ENCODE peak calls at places on chromosome 9, in ten cellular contexts. One of them, this sample, is unnamed.

GRCh38 chr9:95481000-95481399 is 35.8 kb downstream of the PTCH1 start:
- DNase-seq in fibroblast of pulmonary artery: no peak
- DNase-seq in RWPE1: no peak
- DNase-seq in B cell: no peak
- DNase-seq in stomach: no peak
- DNase-seq in A673: no peak
- DNase-seq in AG10803: no peak
- DNase-seq in CD8-positive, alpha-beta T cell: no peak
- DNase-seq in psoas muscle: no peak
- DNase-seq in bronchial epithelial cell: no peak
- DNase-seq in this sample: peak; percentile 14

GRCh38 chr9:98714833-98715232 is 6.1 kb upstream of the GABBR2 start:
- DNase-seq in fibroblast of pulmonary artery: no peak
- DNase-seq in RWPE1: no peak
- DNase-seq in B cell: no peak
- DNase-seq in stomach: no peak
- DNase-seq in A673: no peak
- DNase-seq in AG10803: no peak
- DNase-seq in CD8-positive, alpha-beta T cell: no peak
- DNase-seq in psoas muscle: no peak
- DNase-seq in bronchial epithelial cell: no peak
- DNase-seq in this sample: no peak

GRCh38 chr9:134928796-134929559 is 11.3 kb upstream of the FCN1 start:
- DNase-seq in fibroblast of pulmonary artery: no peak
- DNase-seq in RWPE1: no peak
- DNase-seq in B cell: peak; percentile 36
- DNase-seq in stomach: no peak
- DNase-seq in A673: no peak
- DNase-seq in AG10803: no peak
- DNase-seq in CD8-positive, alpha-beta T cell: no peak
- DNase-seq in psoas muscle: peak; percentile 34
- DNase-seq in bronchial epithelial cell: no peak
- DNase-seq in this sample: no peak

GRCh38 chr9:133477992-133478850 is 678 bp downstream of the SLC2A6 start:
- DNase-seq in fibroblast of pulmonary artery: peak; percentile 51
- DNase-seq in RWPE1: peak; percentile 60
- DNase-seq in B cell: peak; percentile 71
- DNase-seq in stomach: no peak
- DNase-seq in A673: no peak
- DNase-seq in AG10803: peak; percentile 25
- DNase-seq in CD8-positive, alpha-beta T cell: no peak
- DNase-seq in psoas muscle: no peak
- DNase-seq in bronchial epithelial cell: peak; percentile 23
- DNase-seq in this sample: peak; percentile 77

GRCh38 chr9:136088939-136089696 is 6.0 kb downstream of the NACC2 start:
- DNase-seq in fibroblast of pulmonary artery: no peak
- DNase-seq in RWPE1: no peak
- DNase-seq in B cell: peak; percentile 4
- DNase-seq in stomach: no peak
- DNase-seq in A673: no peak
- DNase-seq in AG10803: no peak
- DNase-seq in CD8-positive, alpha-beta T cell: no peak
- DNase-seq in psoas muscle: peak; percentile 42
- DNase-seq in bronchial epithelial cell: no peak
- DNase-seq in this sample: peak; percentile 32

GRCh38 chr9:82783045-82783444 is 279.9 kb downstream of the RASEF start:
- DNase-seq in fibroblast of pulmonary artery: no peak
- DNase-seq in RWPE1: no peak
- DNase-seq in B cell: no peak
- DNase-seq in stomach: no peak
- DNase-seq in A673: no peak
- DNase-seq in AG10803: no peak
- DNase-seq in CD8-positive, alpha-beta T cell: no peak
- DNase-seq in psoas muscle: no peak
- DNase-seq in bronchial epithelial cell: no peak
- DNase-seq in this sample: no peak

GRCh38 chr9:93591706-93592388 is 15.5 kb downstream of the PHF2 start:
- DNase-seq in fibroblast of pulmonary artery: no peak
- DNase-seq in RWPE1: no peak
- DNase-seq in B cell: no peak
- DNase-seq in stomach: no peak
- DNase-seq in A673: no peak
- DNase-seq in AG10803: no peak
- DNase-seq in CD8-positive, alpha-beta T cell: no peak
- DNase-seq in psoas muscle: no peak
- DNase-seq in bronchial epithelial cell: no peak
- DNase-seq in this sample: no peak

GRCh38 chr9:25678846-25679360 is 659 bp upstream of the TUSC1 start:
- DNase-seq in fibroblast of pulmonary artery: no peak
- DNase-seq in RWPE1: peak; percentile 20
- DNase-seq in B cell: no peak
- DNase-seq in stomach: no peak
- DNase-seq in A673: no peak
- DNase-seq in AG10803: no peak
- DNase-seq in CD8-positive, alpha-beta T cell: no peak
- DNase-seq in psoas muscle: no peak
- DNase-seq in bronchial epithelial cell: peak; percentile 87
- DNase-seq in this sample: no peak

GRCh38 chr9:77807295-77807694 is 159.2 kb upstream of the GNA14 start:
- DNase-seq in fibroblast of pulmonary artery: peak; percentile 99
- DNase-seq in RWPE1: peak; percentile 82
- DNase-seq in B cell: no peak
- DNase-seq in stomach: no peak
- DNase-seq in A673: peak; percentile 45
- DNase-seq in AG10803: peak; percentile 98
- DNase-seq in CD8-positive, alpha-beta T cell: no peak
- DNase-seq in psoas muscle: no peak
- DNase-seq in bronchial epithelial cell: peak; percentile 99
- DNase-seq in this sample: no peak

GRCh38 chr9:96062854-96063253 is 187.4 kb downstream of the ERCC6L2 start:
- DNase-seq in fibroblast of pulmonary artery: no peak
- DNase-seq in RWPE1: no peak
- DNase-seq in B cell: no peak
- DNase-seq in stomach: no peak
- DNase-seq in A673: no peak
- DNase-seq in AG10803: no peak
- DNase-seq in CD8-positive, alpha-beta T cell: no peak
- DNase-seq in psoas muscle: no peak
- DNase-seq in bronchial epithelial cell: no peak
- DNase-seq in this sample: no peak

DNA sequence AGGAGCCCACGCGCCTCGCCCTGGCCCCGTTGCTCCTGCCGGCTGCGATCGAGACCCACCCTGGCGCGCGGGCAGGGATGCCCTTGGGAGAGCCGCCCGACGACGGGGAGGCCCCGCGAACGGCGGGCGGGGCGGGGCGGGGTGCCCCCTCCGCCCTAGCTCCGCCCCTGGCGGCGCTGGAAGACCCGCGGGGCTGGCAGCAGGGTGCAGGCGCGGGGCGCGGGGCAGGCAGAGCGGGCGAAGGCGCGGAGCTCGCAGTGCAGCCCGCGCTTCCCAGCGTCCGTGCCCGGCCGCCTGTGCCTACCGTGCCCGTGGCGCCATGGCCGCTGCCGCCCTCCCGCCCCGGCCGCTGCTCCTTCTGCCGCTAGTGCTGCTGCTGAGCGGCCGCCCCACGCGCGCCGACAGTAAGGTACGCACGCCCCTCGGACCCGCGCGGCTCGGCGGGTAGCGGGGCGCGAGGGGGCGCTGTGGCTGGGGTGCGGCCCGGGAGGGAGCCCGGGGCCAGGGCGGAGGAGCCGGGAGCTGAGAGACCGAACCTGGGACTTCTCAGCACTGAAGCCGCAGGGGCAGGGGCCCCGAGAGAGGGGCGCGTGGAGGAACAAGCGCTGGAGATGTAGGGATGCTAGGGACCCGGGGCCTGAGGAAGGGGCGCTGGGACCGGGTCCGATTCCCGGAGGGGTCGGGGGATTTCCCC is at the start of gene OLFML2A:
- DNase-seq in fibroblast of pulmonary artery: no peak
- DNase-seq in RWPE1: no peak
- DNase-seq in B cell: peak; percentile 64
- DNase-seq in stomach: no peak
- DNase-seq in A673: peak; percentile 66
- DNase-seq in AG10803: no peak
- DNase-seq in CD8-positive, alpha-beta T cell: no peak
- DNase-seq in psoas muscle: no peak
- DNase-seq in bronchial epithelial cell: no peak
- DNase-seq in this sample: peak; percentile 62
- TF ChIP-seq CTCF in fibroblast of pulmonary artery: no peak
- TF ChIP-seq CTCF in RWPE1: peak; percentile 90
- TF ChIP-seq CTCF in B cell: peak; percentile 24
- TF ChIP-seq CTCF in stomach: no peak
- TF ChIP-seq CTCF in A673: peak; percentile 46
- TF ChIP-seq CTCF in AG10803: no peak
- TF ChIP-seq CTCF in CD8-positive, alpha-beta T cell: no peak
- TF ChIP-seq CTCF in psoas muscle: peak; percentile 27
- TF ChIP-seq CTCF in bronchial epithelial cell: peak; percentile 34
- TF ChIP-seq CTCF in this sample: peak; percentile 70

GRCh38 chr9:36870960-36871359 is 163.1 kb downstream of the PAX5 start:
- DNase-seq in fibroblast of pulmonary artery: no peak
- DNase-seq in RWPE1: no peak
- DNase-seq in B cell: no peak
- DNase-seq in stomach: peak; percentile 63
- DNase-seq in A673: no peak
- DNase-seq in AG10803: no peak
- DNase-seq in CD8-positive, alpha-beta T cell: no peak
- DNase-seq in psoas muscle: no peak
- DNase-seq in bronchial epithelial cell: no peak
- DNase-seq in this sample: no peak
- TF ChIP-seq CTCF in fibroblast of pulmonary artery: no peak
- TF ChIP-seq CTCF in RWPE1: no peak
- TF ChIP-seq CTCF in B cell: no peak
- TF ChIP-seq CTCF in stomach: no peak
- TF ChIP-seq CTCF in A673: no peak
- TF ChIP-seq CTCF in AG10803: no peak
- TF ChIP-seq CTCF in CD8-positive, alpha-beta T cell: no peak
- TF ChIP-seq CTCF in psoas muscle: no peak
- TF ChIP-seq CTCF in bronchial epithelial cell: no peak
- TF ChIP-seq CTCF in this sample: no peak

DNA sequence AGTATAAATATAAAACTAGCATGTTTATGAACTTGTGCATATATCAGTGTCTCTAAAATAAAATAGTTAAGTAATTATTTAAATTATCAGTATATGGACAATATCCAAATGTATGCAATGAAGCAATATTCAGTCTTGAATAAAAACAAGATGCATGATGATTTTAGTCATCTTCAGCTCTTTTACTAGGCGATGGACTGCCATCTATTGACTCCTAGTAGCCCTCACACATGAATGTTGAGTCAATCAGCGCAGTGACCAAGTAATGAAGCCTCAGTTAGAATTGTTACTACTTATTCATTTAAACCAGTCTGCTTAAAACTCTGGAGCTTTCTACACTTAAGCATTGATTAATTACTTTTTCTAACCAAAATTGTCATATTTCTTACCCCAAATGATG is 92.9 kb upstream of the GRHPR start:
- DNase-seq in fibroblast of pulmonary artery: peak; percentile 64
- DNase-seq in RWPE1: peak; percentile 14
- DNase-seq in B cell: peak; percentile 62
- DNase-seq in stomach: no peak
- DNase-seq in A673: peak; percentile 81
- DNase-seq in AG10803: peak; percentile 43
- DNase-seq in CD8-positive, alpha-beta T cell: no peak
- DNase-seq in psoas muscle: no peak
- DNase-seq in bronchial epithelial cell: peak; percentile 37
- DNase-seq in this sample: peak; percentile 19
- TF ChIP-seq CTCF in fibroblast of pulmonary artery: peak; percentile 49
- TF ChIP-seq CTCF in RWPE1: peak; percentile 38
- TF ChIP-seq CTCF in B cell: peak; percentile 82
- TF ChIP-seq CTCF in stomach: no peak
- TF ChIP-seq CTCF in A673: peak; percentile 72
- TF ChIP-seq CTCF in AG10803: peak; percentile 52
- TF ChIP-seq CTCF in CD8-positive, alpha-beta T cell: peak; percentile 47
- TF ChIP-seq CTCF in psoas muscle: peak; percentile 21
- TF ChIP-seq CTCF in bronchial epithelial cell: peak; percentile 22
- TF ChIP-seq CTCF in this sample: peak; percentile 43

GRCh38 chr9:127303830-127304229 is 39.3 kb downstream of the GARNL3 start:
- DNase-seq in fibroblast of pulmonary artery: no peak
- DNase-seq in RWPE1: no peak
- DNase-seq in B cell: no peak
- DNase-seq in stomach: no peak
- DNase-seq in A673: no peak
- DNase-seq in AG10803: no peak
- DNase-seq in CD8-positive, alpha-beta T cell: no peak
- DNase-seq in psoas muscle: no peak
- DNase-seq in bronchial epithelial cell: peak; percentile 70
- DNase-seq in this sample: no peak

GRCh38 chr9:127307802-127308201 is 43.2 kb downstream of the GARNL3 start:
- DNase-seq in fibroblast of pulmonary artery: no peak
- DNase-seq in RWPE1: no peak
- DNase-seq in B cell: no peak
- DNase-seq in stomach: peak; percentile 34
- DNase-seq in A673: no peak
- DNase-seq in AG10803: no peak
- DNase-seq in CD8-positive, alpha-beta T cell: no peak
- DNase-seq in psoas muscle: peak; percentile 31
- DNase-seq in bronchial epithelial cell: no peak
- DNase-seq in this sample: no peak

GRCh38 chr9:127309715-127310114 is 45.1 kb downstream of the GARNL3 start:
- DNase-seq in fibroblast of pulmonary artery: no peak
- DNase-seq in RWPE1: no peak
- DNase-seq in B cell: no peak
- DNase-seq in stomach: no peak
- DNase-seq in A673: no peak
- DNase-seq in AG10803: no peak
- DNase-seq in CD8-positive, alpha-beta T cell: no peak
- DNase-seq in psoas muscle: no peak
- DNase-seq in bronchial epithelial cell: no peak
- DNase-seq in this sample: no peak

GRCh38 chr9:127308559-127309429 is 44.2 kb downstream of the GARNL3 start:
- DNase-seq in fibroblast of pulmonary artery: peak; percentile 78
- DNase-seq in RWPE1: peak; percentile 30
- DNase-seq in B cell: no peak
- DNase-seq in stomach: no peak
- DNase-seq in A673: peak; percentile 29
- DNase-seq in AG10803: peak; percentile 72
- DNase-seq in CD8-positive, alpha-beta T cell: no peak
- DNase-seq in psoas muscle: no peak
- DNase-seq in bronchial epithelial cell: peak; percentile 65
- DNase-seq in this sample: no peak

DNA sequence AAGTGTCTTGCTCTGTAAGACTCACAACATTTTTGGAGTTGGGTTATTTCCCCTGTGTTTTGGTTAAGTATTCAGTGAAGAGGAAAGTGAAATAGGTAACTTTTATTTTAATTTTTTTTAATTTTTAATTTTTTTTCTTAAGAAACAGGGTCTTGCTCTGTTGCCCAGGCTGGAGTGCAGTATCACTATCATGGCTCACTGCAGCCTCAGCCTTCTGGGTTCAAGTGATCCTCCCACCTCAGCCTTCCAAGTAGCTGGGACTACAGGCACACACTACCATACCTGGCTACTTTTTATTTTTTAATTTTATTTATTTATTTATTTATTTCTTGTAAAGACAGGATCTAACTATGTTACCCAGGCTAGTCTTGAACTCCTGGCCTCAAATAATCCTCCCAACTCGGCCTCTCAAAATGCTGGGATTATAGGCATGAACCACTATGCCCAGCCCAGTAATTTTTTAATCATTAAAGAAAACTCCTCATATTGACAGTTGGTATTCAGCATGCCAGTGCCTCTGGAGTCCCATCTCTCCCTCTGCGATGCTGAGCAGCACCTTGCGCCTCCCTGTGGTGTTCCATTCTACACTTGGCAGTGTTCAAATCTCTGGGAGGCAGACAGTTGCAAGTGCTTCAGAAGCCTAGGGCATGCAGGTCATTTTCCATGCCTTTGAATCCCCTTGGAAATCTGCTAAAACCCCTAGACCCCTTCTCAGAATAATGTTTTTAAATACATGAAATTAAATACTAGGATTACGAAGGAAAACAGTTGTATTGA is 41.1 kb downstream of the GARNL3 start:
- DNase-seq in fibroblast of pulmonary artery: no peak
- DNase-seq in RWPE1: no peak
- DNase-seq in B cell: no peak
- DNase-seq in stomach: no peak
- DNase-seq in A673: peak; percentile 10
- DNase-seq in AG10803: no peak
- DNase-seq in CD8-positive, alpha-beta T cell: no peak
- DNase-seq in psoas muscle: no peak
- DNase-seq in bronchial epithelial cell: no peak
- DNase-seq in this sample: no peak
- TF ChIP-seq CTCF in fibroblast of pulmonary artery: no peak
- TF ChIP-seq CTCF in RWPE1: no peak
- TF ChIP-seq CTCF in B cell: no peak
- TF ChIP-seq CTCF in stomach: no peak
- TF ChIP-seq CTCF in A673: peak; percentile 35
- TF ChIP-seq CTCF in AG10803: no peak
- TF ChIP-seq CTCF in CD8-positive, alpha-beta T cell: no peak
- TF ChIP-seq CTCF in psoas muscle: no peak
- TF ChIP-seq CTCF in bronchial epithelial cell: no peak
- TF ChIP-seq CTCF in this sample: no peak

This sample was measured in GM20000.